ENCODE peak calls at places on chromosomes 11 and 22, in four cellular contexts. W is CD14-positive monocyte, Z is heart left ventricle, N is AG09309. X is an unnamed sample.

GRCh38 chr11:2436521-2437031 is 7.7 kb downstream of the TRPM5 start:
- DNase-seq in W (no peak), Z (peak), N (no peak), X (peak)

GRCh38 chr11:10409207-10409661 is 45.8 kb upstream of the AMPD3 start:
- DNase-seq in W (no peak), Z (no peak), N (no peak), X (no peak)

GRCh38 chr11:69644071-69644961 is 3.4 kb downstream of the CCND1 start:
- DNase-seq in W (peak), Z (peak), N (peak), X (no peak)

GRCh38 chr22:47836957-47837356 is 1074.5 kb downstream of the TBC1D22A start:
- DNase-seq in W (no peak), Z (no peak), N (no peak), X (no peak)

GRCh38 chr22:20624161-20624616 is 116.8 kb downstream of the MED15 start:
- DNase-seq in W (no peak), Z (no peak), N (no peak), X (no peak)

GRCh38 chr22:42328130-42328821 is 57.8 kb upstream of the TCF20 start:
- DNase-seq in W (no peak), Z (no peak), N (no peak), X (no peak)

GRCh38 chr11:92596596-92597317 is 372.1 kb downstream of the FAT3 start:
- DNase-seq in W (no peak), Z (no peak), N (no peak), X (no peak)

GRCh38 chr11:78660451-78660850 is 85.8 kb upstream of the NARS2 start:
- DNase-seq in W (no peak), Z (no peak), N (no peak), X (no peak)

GRCh38 chr22:32206774-32207758 is 2.2 kb upstream of the RFPL2 start:
- DNase-seq in W (no peak), Z (no peak), N (no peak), X (no peak)

GRCh38 chr11:92969293-92969633 is 188 bp upstream of the MTNR1B start:
- DNase-seq in W (no peak), Z (no peak), N (no peak), X (no peak)

GRCh38 chr11:3747704-3748103 is 49.6 kb downstream of the NUP98 start:
- DNase-seq in W (no peak), Z (no peak), N (peak), X (no peak)

GRCh38 chr11:78318733-78319132 is 98.9 kb downstream of the GAB2 start:
- DNase-seq in W (no peak), Z (no peak), N (no peak), X (no peak)

GRCh38 chr22:43996170-43996980 is 27.7 kb upstream of the PARVB start:
- DNase-seq in W (peak), Z (peak), N (no peak), X (no peak)

GRCh38 chr22:39910875-39911601 is 10.2 kb downstream of the GRAP2 start:
- DNase-seq in W (no peak), Z (no peak), N (no peak), X (no peak)

GRCh38 chr11:12473366-12473765 is 96.0 kb downstream of the PARVA start:
- DNase-seq in W (no peak), Z (no peak), N (no peak), X (peak)
- TF ChIP-seq CTCF in W (no peak), Z (no peak), N (no peak), X (no peak)

DNA sequence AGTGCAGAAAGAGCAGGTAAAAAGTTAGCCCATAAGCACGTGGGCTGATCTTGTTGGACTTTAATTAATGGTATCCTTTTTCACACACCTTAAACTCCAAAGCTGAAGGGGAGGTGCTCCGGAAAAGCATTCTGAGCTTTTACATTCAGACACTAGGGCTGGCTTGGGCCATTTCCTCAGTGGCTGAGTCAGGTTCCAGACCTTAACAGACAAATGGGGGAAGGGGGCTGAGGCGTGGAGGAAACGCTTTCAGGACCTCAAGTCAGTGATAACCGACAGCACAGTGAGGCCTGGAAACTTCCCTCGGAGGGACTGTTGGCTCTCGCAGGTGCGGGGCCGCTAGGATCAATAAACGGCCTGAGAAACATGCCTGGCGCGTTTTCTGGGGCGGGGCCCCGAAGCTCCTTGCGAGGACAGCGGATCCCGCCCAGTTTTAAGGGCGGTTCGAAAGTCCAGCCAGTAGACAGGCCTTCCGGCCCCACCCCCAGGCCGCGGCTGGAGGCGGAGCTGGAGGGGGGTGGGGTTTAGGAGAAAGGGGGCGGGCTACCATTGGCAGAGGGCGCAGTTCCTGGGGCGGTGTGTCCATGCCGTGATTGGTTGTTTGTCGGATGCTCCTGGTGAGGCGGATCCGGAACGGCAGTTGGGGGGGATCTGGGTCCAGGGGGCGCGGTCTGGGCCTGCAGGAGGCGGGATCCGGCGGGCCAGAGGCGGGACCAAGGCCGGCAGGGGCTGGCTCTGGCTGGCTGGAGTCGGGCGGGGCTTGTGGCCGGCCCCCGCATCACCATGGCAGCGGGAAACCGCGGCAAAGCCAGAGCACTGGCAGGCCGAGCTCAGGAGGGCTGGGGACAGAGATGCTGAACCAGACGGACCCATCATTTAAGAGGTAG is 8.0 kb downstream of the C11orf52 start:
- DNase-seq in W (peak), Z (peak), N (peak), X (peak)
- TF ChIP-seq CTCF in W (no peak), Z (no peak), N (peak), X (no peak)

GRCh38 chr11:15625691-15626090 is 511.0 kb downstream of the INSC start:
- DNase-seq in W (no peak), Z (no peak), N (no peak), X (no peak)
- TF ChIP-seq CTCF in W (no peak), Z (no peak), N (no peak), X (no peak)

DNA sequence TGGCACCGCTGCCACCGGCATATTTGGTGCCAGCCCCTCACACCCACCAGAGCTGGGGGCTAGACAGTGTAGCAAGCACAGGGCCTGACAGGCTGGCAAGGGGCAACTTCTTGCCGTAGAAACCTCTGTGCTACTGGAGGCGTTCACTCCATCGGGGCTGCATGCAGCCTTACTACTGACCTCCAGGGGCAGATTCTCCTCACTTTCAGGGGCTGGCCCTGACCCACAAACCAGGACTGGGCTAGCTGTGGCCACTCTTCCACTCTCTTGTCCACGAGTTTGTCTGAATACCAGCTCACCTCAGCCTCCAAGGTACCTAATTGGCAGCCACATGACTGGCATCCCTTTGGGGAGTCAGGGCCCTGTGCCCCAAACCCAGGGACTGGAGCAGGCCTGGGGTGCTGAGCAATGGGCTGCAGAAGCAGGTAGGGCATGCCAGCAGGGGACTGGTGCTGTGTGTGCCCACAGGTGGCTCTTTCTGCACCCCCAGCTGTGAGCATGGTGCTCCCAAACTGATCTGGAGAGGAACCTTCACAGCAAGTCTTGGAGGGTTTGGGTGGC is 2.1 kb upstream of the LMO1 start:
- DNase-seq in W (peak), Z (no peak), N (no peak), X (no peak)
- TF ChIP-seq CTCF in W (no peak), Z (no peak), N (peak), X (peak)

DNA sequence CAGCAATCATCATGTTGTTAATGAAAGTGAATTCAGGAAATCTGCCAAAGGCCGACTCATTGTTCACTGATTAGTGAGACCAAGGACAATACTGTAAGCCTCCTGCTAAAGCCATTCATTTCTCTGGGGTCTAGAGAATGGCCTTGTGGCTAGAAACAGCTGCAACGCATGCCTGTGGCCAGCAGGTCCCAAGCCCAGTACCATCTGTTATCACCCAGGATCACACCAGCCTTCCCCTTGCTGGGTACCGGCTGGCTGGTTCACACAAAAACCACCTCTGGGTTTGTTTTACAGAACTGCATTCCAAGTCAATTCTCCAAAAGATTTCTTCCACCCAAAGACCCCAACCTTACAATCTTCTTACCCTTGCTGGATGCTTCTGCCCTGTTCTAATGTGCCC is 1.1 kb downstream of the PLAAT5 start:
- DNase-seq in W (no peak), Z (no peak), N (no peak), X (peak)
- TF ChIP-seq CTCF in W (no peak), Z (no peak), N (no peak), X (peak)

GRCh38 chr11:85826096-85826855 is 15.3 kb upstream of the SYTL2 start:
- DNase-seq in W (no peak), Z (no peak), N (no peak), X (peak)
- TF ChIP-seq CTCF in W (no peak), Z (peak), N (peak), X (peak)